ENCODE peak calls at places on chromosomes 1 and 21, in five cellular contexts. A is transverse colon, X is esophagus muscularis mucosa, O is ovary, U is A549. M is an unnamed sample.

GRCh38 chr1:234977891-234978396 is 150.7 kb downstream of the TOMM20 start:
- DNase-seq in A (no peak), X (no peak), O (no peak), U (peak), M (no peak)

GRCh38 chr1:92583821-92584760 is 97.4 kb upstream of the GFI1 start:
- DNase-seq in A (no peak), X (no peak), O (no peak), U (no peak), M (no peak)

GRCh38 chr1:241998412-241998921 is 431 bp downstream of the MAP1LC3C start:
- DNase-seq in A (peak), X (peak), O (peak), U (peak), M (peak)

GRCh38 chr1:17207966-17208418 is 3.1 kb downstream of the PADI1 start:
- DNase-seq in A (no peak), X (no peak), O (no peak), U (peak), M (no peak)

GRCh38 chr1:220498188-220498587 is 29.7 kb upstream of the MARK1 start:
- DNase-seq in A (no peak), X (peak), O (no peak), U (no peak), M (no peak)

GRCh38 chr1:220511785-220512184 is 16.2 kb upstream of the MARK1 start:
- DNase-seq in A (no peak), X (no peak), O (no peak), U (no peak), M (no peak)

GRCh38 chr1:6111571-6111970 is 65.9 kb downstream of the KCNAB2 start:
- DNase-seq in A (no peak), X (no peak), O (no peak), U (no peak), M (no peak)

GRCh38 chr1:52542085-52542688 is 10.7 kb downstream of the TUT4 start:
- DNase-seq in A (no peak), X (no peak), O (no peak), U (peak), M (no peak)

GRCh38 chr1:198601936-198602889 is 36.6 kb upstream of the PTPRC start:
- DNase-seq in A (no peak), X (no peak), O (no peak), U (no peak), M (no peak)

GRCh38 chr1:41241748-41242644 is at the start of gene SCMH1:
- DNase-seq in A (peak), X (no peak), O (peak), U (peak), M (peak)

GRCh38 chr1:215031392-215031791 is 51.1 kb upstream of the KCNK2 start:
- DNase-seq in A (no peak), X (no peak), O (no peak), U (no peak), M (no peak)

GRCh38 chr1:153569465-153569864 is 3.8 kb upstream of the S100A2 start:
- DNase-seq in A (no peak), X (no peak), O (no peak), U (no peak), M (no peak)

GRCh38 chr1:169527461-169528213 is 41.9 kb upstream of the SLC19A2 start:
- DNase-seq in A (no peak), X (no peak), O (no peak), U (no peak), M (no peak)

GRCh38 chr1:27364696-27365371 is 1.9 kb downstream of the MAP3K6 start:
- DNase-seq in A (no peak), X (no peak), O (peak), U (no peak), M (no peak)

GRCh38 chr1:199283814-199284213 is 645.0 kb downstream of the PTPRC start:
- DNase-seq in A (no peak), X (no peak), O (no peak), U (no peak), M (no peak)

GRCh38 chr1:1285102-1285571 is 4.9 kb downstream of the SCNN1D start:
- DNase-seq in A (no peak), X (no peak), O (no peak), U (no peak), M (no peak)

GRCh38 chr1:240663160-240663879 is 51.4 kb upstream of the GREM2 start:
- DNase-seq in A (no peak), X (no peak), O (no peak), U (no peak), M (no peak)

GRCh38 chr21:17711896-17712295 is 99.2 kb upstream of the BTG3 start:
- DNase-seq in A (no peak), X (no peak), O (no peak), U (no peak), M (no peak)

GRCh38 chr1:107252271-107252670 is 111.4 kb downstream of the NTNG1 start:
- DNase-seq in A (no peak), X (no peak), O (no peak), U (no peak), M (no peak)

GRCh38 chr1:161163793-161164192 is 2.4 kb upstream of the PPOX start:
- DNase-seq in A (no peak), X (no peak), O (no peak), U (no peak), M (no peak)

GRCh38 chr1:32447469-32448185 is 17.2 kb upstream of the ZBTB8B start:
- DNase-seq in A (no peak), X (no peak), O (no peak), U (no peak), M (no peak)

GRCh38 chr1:206635983-206636354 is 633 bp downstream of the DYRK3 start:
- DNase-seq in A (no peak), X (no peak), O (no peak), U (no peak), M (no peak)

GRCh38 chr21:43727571-43728466 is 8.9 kb downstream of the PDXK start:
- DNase-seq in A (no peak), X (no peak), O (peak), U (peak), M (no peak)

GRCh38 chr1:27811741-27812500 is 18.7 kb upstream of the PPP1R8 start:
- DNase-seq in A (no peak), X (no peak), O (no peak), U (no peak), M (no peak)

GRCh38 chr1:55375617-55376258 is 160.6 kb upstream of the USP24 start:
- DNase-seq in A (peak), X (peak), O (peak), U (peak), M (peak)

GRCh38 chr21:42400525-42400924 is 3.2 kb upstream of the UBASH3A start:
- DNase-seq in A (no peak), X (no peak), O (no peak), U (no peak), M (no peak)

GRCh38 chr1:53899708-53900107 is 5.7 kb downstream of the DIO1 start:
- DNase-seq in A (no peak), X (no peak), O (no peak), U (no peak), M (no peak)

DNA sequence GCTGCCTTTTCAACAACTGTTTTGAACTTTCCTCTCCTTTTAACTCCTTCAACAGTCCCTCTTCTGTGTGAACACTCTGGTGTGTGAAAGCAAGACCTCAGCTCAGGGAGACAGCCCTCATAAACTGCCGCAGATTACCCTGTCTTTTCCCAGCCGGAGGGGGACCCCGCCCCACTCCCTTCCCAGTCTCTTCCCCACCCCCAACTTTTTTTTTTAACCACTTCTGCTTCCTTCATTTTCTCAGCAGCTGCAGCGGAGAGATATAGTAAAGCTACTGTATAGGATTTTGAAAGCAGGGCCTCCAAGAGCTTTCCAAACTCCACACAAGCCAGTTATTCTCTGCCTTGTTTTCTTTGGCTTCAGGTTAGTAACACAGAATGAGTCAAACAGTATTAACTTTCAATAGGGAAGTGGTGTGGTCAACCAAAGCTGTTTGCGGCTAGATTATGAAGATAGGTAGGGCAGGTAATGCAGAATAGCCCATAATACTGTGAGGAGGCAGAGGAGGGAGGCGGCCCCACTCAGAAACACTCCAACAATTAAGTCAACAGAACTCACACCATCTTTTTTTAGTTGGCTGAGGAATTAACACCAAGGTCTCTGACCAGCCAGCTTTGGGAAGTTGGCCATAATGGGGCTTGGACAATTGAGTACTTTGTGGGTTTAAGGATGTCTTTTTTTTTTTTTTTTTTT is 176.9 kb downstream of the CLIC6 start:
- DNase-seq in A (peak), X (no peak), O (no peak), U (no peak), M (no peak)
- H3K4me3 ChIP-seq in A (no peak), X (no peak), O (no peak), U (no peak), M (no peak)

GRCh38 chr1:48673725-48674124 is 103.0 kb downstream of the BEND5 start:
- DNase-seq in A (no peak), X (no peak), O (no peak), U (peak), M (no peak)
- TF ChIP-seq CTCF in A (no peak), X (no peak), O (no peak), U (no peak), M (no peak)

DNA sequence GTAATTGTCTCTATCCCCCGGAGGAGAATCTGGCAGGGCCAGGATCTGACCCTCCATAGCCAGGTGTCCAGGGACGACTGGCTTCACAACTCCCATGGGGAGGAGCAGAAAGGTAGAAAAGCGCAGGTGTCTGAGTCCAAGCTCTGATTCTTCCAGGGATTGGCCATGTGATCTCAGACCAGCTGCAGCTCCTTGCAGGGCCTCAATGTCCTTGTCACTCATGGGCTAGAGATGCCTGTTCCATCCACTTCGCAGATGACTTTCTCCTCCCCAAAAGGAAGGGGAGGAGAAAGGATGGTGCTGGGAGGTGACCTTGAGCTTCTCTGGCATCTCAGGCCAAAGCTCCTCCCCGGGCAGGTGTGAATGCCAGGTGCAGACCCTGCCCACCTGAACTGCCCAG is 22.6 kb downstream of the HSPG2 start:
- DNase-seq in A (no peak), X (no peak), O (no peak), U (no peak), M (no peak)
- TF ChIP-seq EP300 in A (no peak), X (no peak), O (no peak), U (no peak), M (no peak)

GRCh38 chr1:196677781-196678509 is 26.1 kb downstream of the CFH start:
- DNase-seq in A (no peak), X (no peak), O (no peak), U (no peak), M (no peak)
- H3K4me3 ChIP-seq in A (no peak), X (no peak), O (no peak), U (no peak), M (no peak)

GRCh38 chr21:40118527-40118926 is 251.3 kb downstream of the PCP4 start:
- DNase-seq in A (no peak), X (no peak), O (no peak), U (no peak), M (no peak)

GRCh38 chr21:40120944-40121575 is 253.8 kb downstream of the PCP4 start:
- DNase-seq in A (no peak), X (no peak), O (no peak), U (peak), M (no peak)

GRCh38 chr21:40115775-40116174 is 248.5 kb downstream of the PCP4 start:
- DNase-seq in A (no peak), X (no peak), O (no peak), U (no peak), M (no peak)

GRCh38 chr21:40117236-40117635 is 250.0 kb downstream of the PCP4 start:
- DNase-seq in A (no peak), X (no peak), O (no peak), U (no peak), M (no peak)
- TF ChIP-seq CTCF in A (no peak), X (no peak), O (no peak), U (no peak), M (no peak)